ENCODE peak calls at places on chromosomes 4 and X, in six cellular contexts. One of them, this sample, is unnamed.
A peak's percentile ranks its signal among the peaks of the same experiment; 100 is the strongest.

GRCh38 chr4:129344058-129344457 is 248.1 kb downstream of the C4orf33 start:
- DNase-seq in nephron progenitor cell: peak; percentile 26
- DNase-seq in AG08395: peak; percentile 15
- DNase-seq in NCI-H1105: no peak
- DNase-seq in A673: peak; percentile 59
- DNase-seq in omental fat pad: no peak
- DNase-seq in this sample: no peak

GRCh38 chr4:15971068-15971801 is 8.3 kb upstream of the FGFBP2 start:
- DNase-seq in nephron progenitor cell: no peak
- DNase-seq in AG08395: no peak
- DNase-seq in NCI-H1105: no peak
- DNase-seq in A673: no peak
- DNase-seq in omental fat pad: no peak
- DNase-seq in this sample: no peak

GRCh38 chr4:74997942-74998341 is 65.0 kb downstream of the PARM1 start:
- DNase-seq in nephron progenitor cell: no peak
- DNase-seq in AG08395: no peak
- DNase-seq in NCI-H1105: no peak
- DNase-seq in A673: no peak
- DNase-seq in omental fat pad: no peak
- DNase-seq in this sample: no peak

GRCh38 chr4:141352775-141353544 is 132.3 kb downstream of the ZNF330 start:
- DNase-seq in nephron progenitor cell: no peak
- DNase-seq in AG08395: peak; percentile 45
- DNase-seq in NCI-H1105: no peak
- DNase-seq in A673: peak; percentile 80
- DNase-seq in omental fat pad: no peak
- DNase-seq in this sample: no peak

GRCh38 chr4:4488405-4489404 is 53.1 kb downstream of the STX18 start:
- DNase-seq in nephron progenitor cell: peak; percentile 75
- DNase-seq in AG08395: peak; percentile 72
- DNase-seq in NCI-H1105: no peak
- DNase-seq in A673: peak; percentile 85
- DNase-seq in omental fat pad: no peak
- DNase-seq in this sample: peak; percentile 58

GRCh38 chr4:111512081-111512774 is 633.0 kb upstream of the FAM241A start:
- DNase-seq in nephron progenitor cell: no peak
- DNase-seq in AG08395: peak; percentile 26
- DNase-seq in NCI-H1105: no peak
- DNase-seq in A673: peak; percentile 73
- DNase-seq in omental fat pad: no peak
- DNase-seq in this sample: no peak

GRCh38 chr4:109079177-109079576 is 223.3 kb downstream of the COL25A1 start:
- DNase-seq in nephron progenitor cell: no peak
- DNase-seq in AG08395: peak; percentile 10
- DNase-seq in NCI-H1105: no peak
- DNase-seq in A673: no peak
- DNase-seq in omental fat pad: no peak
- DNase-seq in this sample: no peak

GRCh38 chr4:143586080-143586479 is 72.6 kb downstream of the SMARCA5 start:
- DNase-seq in nephron progenitor cell: no peak
- DNase-seq in AG08395: peak; percentile 24
- DNase-seq in NCI-H1105: no peak
- DNase-seq in A673: peak; percentile 11
- DNase-seq in omental fat pad: no peak
- DNase-seq in this sample: no peak

GRCh38 chr4:166366012-166366411 is 493.0 kb downstream of the TLL1 start:
- DNase-seq in nephron progenitor cell: no peak
- DNase-seq in AG08395: no peak
- DNase-seq in NCI-H1105: no peak
- DNase-seq in A673: no peak
- DNase-seq in omental fat pad: no peak
- DNase-seq in this sample: no peak

GRCh38 chr4:124111922-124112321 is 600.6 kb downstream of the ANKRD50 start:
- DNase-seq in nephron progenitor cell: peak; percentile 45
- DNase-seq in AG08395: peak; percentile 56
- DNase-seq in NCI-H1105: peak; percentile 28
- DNase-seq in A673: peak; percentile 74
- DNase-seq in omental fat pad: no peak
- DNase-seq in this sample: no peak

GRCh38 chr4:5636766-5637670 is 71.3 kb downstream of the EVC2 start:
- DNase-seq in nephron progenitor cell: no peak
- DNase-seq in AG08395: no peak
- DNase-seq in NCI-H1105: no peak
- DNase-seq in A673: no peak
- DNase-seq in omental fat pad: no peak
- DNase-seq in this sample: no peak

GRCh38 chr4:65724973-65725372 is 54.7 kb upstream of the EPHA5 start:
- DNase-seq in nephron progenitor cell: no peak
- DNase-seq in AG08395: no peak
- DNase-seq in NCI-H1105: no peak
- DNase-seq in A673: no peak
- DNase-seq in omental fat pad: no peak
- DNase-seq in this sample: no peak

GRCh38 chr4:88759039-88759631 is 61.5 kb upstream of the NAP1L5 start:
- DNase-seq in nephron progenitor cell: peak; percentile 8
- DNase-seq in AG08395: peak; percentile 7
- DNase-seq in NCI-H1105: peak; percentile 51
- DNase-seq in A673: peak; percentile 80
- DNase-seq in omental fat pad: no peak
- DNase-seq in this sample: no peak

GRCh38 chr4:26238426-26238781 is 82.4 kb upstream of the RBPJ start:
- DNase-seq in nephron progenitor cell: no peak
- DNase-seq in AG08395: no peak
- DNase-seq in NCI-H1105: peak; percentile 75
- DNase-seq in A673: no peak
- DNase-seq in omental fat pad: no peak
- DNase-seq in this sample: no peak

GRCh38 chrX:108224727-108225455 is 133.3 kb downstream of the ATG4A start:
- DNase-seq in nephron progenitor cell: peak; percentile 22
- DNase-seq in AG08395: peak; percentile 31
- DNase-seq in NCI-H1105: no peak
- DNase-seq in A673: peak; percentile 71
- DNase-seq in omental fat pad: no peak
- DNase-seq in this sample: no peak

This sample was measured in breast epithelium.